ENCODE peak calls at places on chromosome 14, in seven cellular contexts. F is lung, H is RWPE2, T is stomach, N is ascending aorta, Z is A549, O is testis. W is an unnamed sample.

GRCh38 chr14:79294506-79294905 is 916.8 kb downstream of the DIO2 start:
- DNase-seq in F (no peak), H (no peak), T (no peak), N (no peak), Z (no peak), O (no peak), W (no peak)

GRCh38 chr14:80202888-80203562 is 8.3 kb downstream of the DIO2 start:
- DNase-seq in F (no peak), H (peak; percentile 51), T (peak; percentile 31), N (no peak), Z (peak; percentile 45), O (peak; percentile 66), W (peak; percentile 49)

GRCh38 chr14:93231129-93231979 is 24.3 kb downstream of the UBR7 start:
- DNase-seq in F (no peak), H (no peak), T (no peak), N (no peak), Z (peak; percentile 51), O (peak; percentile 30), W (no peak)

GRCh38 chr14:91152499-91152898 is 38.6 kb downstream of the DGLUCY start:
- DNase-seq in F (no peak), H (no peak), T (no peak), N (no peak), Z (no peak), O (no peak), W (no peak)

GRCh38 chr14:76928301-76928700 is 100.2 kb downstream of the IRF2BPL start:
- DNase-seq in F (no peak), H (no peak), T (no peak), N (no peak), Z (no peak), O (peak; percentile 57), W (no peak)

GRCh38 chr14:75264036-75264435 is 14.6 kb upstream of the FOS start:
- DNase-seq in F (no peak), H (no peak), T (no peak), N (no peak), Z (no peak), O (no peak), W (no peak)

GRCh38 chr14:32933943-32934890 is 4.5 kb upstream of the NPAS3 start:
- DNase-seq in F (no peak), H (no peak), T (no peak), N (no peak), Z (no peak), O (peak; percentile 26), W (peak; percentile 45)

GRCh38 chr14:96603350-96604255 is 101.4 kb downstream of the PAPOLA start:
- DNase-seq in F (no peak), H (no peak), T (no peak), N (no peak), Z (no peak), O (no peak), W (no peak)

GRCh38 chr14:57390806-57391562 is 598 bp downstream of the NAA30 start:
- DNase-seq in F (no peak), H (peak; percentile 62), T (peak; percentile 37), N (peak; percentile 65), Z (peak; percentile 48), O (peak; percentile 38), W (peak; percentile 38)

GRCh38 chr14:96761066-96761465 is 36.1 kb upstream of the VRK1 start:
- DNase-seq in F (no peak), H (no peak), T (no peak), N (no peak), Z (no peak), O (no peak), W (no peak)

GRCh38 chr14:74933925-74934435 is 10.9 kb upstream of the RPS6KL1 start:
- DNase-seq in F (no peak), H (no peak), T (no peak), N (no peak), Z (no peak), O (no peak), W (no peak)

GRCh38 chr14:29168149-29168548 is 401.6 kb downstream of the FOXG1 start:
- DNase-seq in F (no peak), H (no peak), T (no peak), N (no peak), Z (no peak), O (no peak), W (no peak)

GRCh38 chr14:90487462-90487861 is 90.6 kb downstream of the CALM1 start:
- DNase-seq in F (no peak), H (peak; percentile 28), T (no peak), N (no peak), Z (no peak), O (no peak), W (no peak)

GRCh38 chr14:80475074-80475473 is 263.8 kb upstream of the DIO2 start:
- DNase-seq in F (no peak), H (no peak), T (no peak), N (no peak), Z (no peak), O (no peak), W (no peak)

GRCh38 chr14:70186826-70187483 is 1.8 kb downstream of the SLC8A3 start:
- DNase-seq in F (no peak), H (no peak), T (no peak), N (no peak), Z (no peak), O (peak; percentile 22), W (peak; percentile 21)

GRCh38 chr14:70188292-70188607 is 501 bp downstream of the SLC8A3 start:
- DNase-seq in F (no peak), H (no peak), T (no peak), N (no peak), Z (no peak), O (no peak), W (no peak)

GRCh38 chr14:70190156-70190555 is 1.4 kb upstream of the SLC8A3 start:
- DNase-seq in F (no peak), H (no peak), T (no peak), N (no peak), Z (no peak), O (no peak), W (no peak)

GRCh38 chr14:70188608-70189540 is at the start of gene SLC8A3:
- DNase-seq in F (no peak), H (no peak), T (peak; percentile 26), N (no peak), Z (peak; percentile 40), O (peak; percentile 60), W (peak; percentile 57)

GRCh38 chr14:70189678-70190077 is 927 bp upstream of the SLC8A3 start:
- DNase-seq in F (no peak), H (no peak), T (no peak), N (no peak), Z (no peak), O (no peak), W (no peak)
- H3K4me3 ChIP-seq in F (no peak overlapping the region), H (no peak overlapping the region), T (no peak overlapping the region), N (no peak overlapping the region), Z (no peak overlapping the region), O (no peak overlapping the region), W (no peak overlapping the region)

GRCh38 chr14:68611611-68612010 is 181.3 kb downstream of the ZFP36L1 start:
- DNase-seq in F (no peak), H (no peak), T (peak; percentile 39), N (no peak), Z (no peak), O (no peak), W (no peak)

GRCh38 chr14:68609012-68609411 is 183.9 kb downstream of the ZFP36L1 start:
- DNase-seq in F (no peak), H (no peak), T (no peak), N (no peak), Z (no peak), O (no peak), W (no peak)

GRCh38 chr14:68612049-68612448 is 180.8 kb downstream of the ZFP36L1 start:
- DNase-seq in F (no peak), H (no peak), T (no peak), N (no peak), Z (no peak), O (peak; percentile 50), W (no peak)

GRCh38 chr14:68608235-68608962 is 184.5 kb downstream of the ZFP36L1 start:
- DNase-seq in F (no peak), H (peak; percentile 52), T (no peak), N (no peak), Z (no peak), O (no peak), W (no peak)

DNA sequence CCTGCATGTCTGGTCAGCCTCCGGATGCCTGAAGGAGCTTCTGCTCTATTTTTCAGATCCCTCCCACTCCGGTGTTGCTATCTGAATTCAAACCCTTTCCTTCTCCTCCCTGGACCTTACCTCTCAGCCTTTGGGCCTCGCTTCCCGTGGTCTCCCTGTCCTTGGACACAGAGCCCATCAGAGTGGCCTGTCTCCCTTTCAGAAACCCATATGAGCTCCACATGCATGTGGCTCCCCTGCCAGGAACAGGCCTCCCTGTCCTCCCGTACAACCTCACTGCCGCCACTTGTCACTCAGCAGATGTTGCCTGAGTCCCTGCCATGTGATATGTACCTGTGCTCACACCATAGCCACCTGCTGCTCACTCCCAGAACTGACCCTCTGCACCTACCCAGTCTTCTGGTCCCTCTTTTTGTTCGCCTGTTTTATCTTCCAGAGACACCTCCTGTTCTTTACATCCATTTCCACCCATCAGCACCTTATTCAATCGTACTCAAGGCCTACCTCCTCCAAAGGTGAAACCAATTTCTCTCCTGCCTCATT is 182.5 kb downstream of the ZFP36L1 start:
- DNase-seq in F (no peak), H (no peak), T (no peak), N (no peak), Z (no peak), O (no peak), W (no peak)
- TF ChIP-seq CTCF in F (no peak), H (no peak), T (no peak), N (no peak), Z (no peak), O (no peak), W (peak; percentile 40)

GRCh38 chr14:37594238-37594915 is 672 bp downstream of the FOXA1 start:
- DNase-seq in F (peak; percentile 84), H (no peak), T (peak; percentile 82), N (no peak), Z (peak; percentile 92), O (peak; percentile 87), W (peak; percentile 68)
- H3K9me3 ChIP-seq in F (peaks cover 22% of the 10 kb centered on the region), H (no peaks in the 10 kb centered on the region), T (no peaks in the 10 kb centered on the region), N (no peaks in the 10 kb centered on the region), Z (no peaks in the 10 kb centered on the region), O (no peaks in the 10 kb centered on the region), W (peaks cover 6% of the 10 kb centered on the region)

DNA sequence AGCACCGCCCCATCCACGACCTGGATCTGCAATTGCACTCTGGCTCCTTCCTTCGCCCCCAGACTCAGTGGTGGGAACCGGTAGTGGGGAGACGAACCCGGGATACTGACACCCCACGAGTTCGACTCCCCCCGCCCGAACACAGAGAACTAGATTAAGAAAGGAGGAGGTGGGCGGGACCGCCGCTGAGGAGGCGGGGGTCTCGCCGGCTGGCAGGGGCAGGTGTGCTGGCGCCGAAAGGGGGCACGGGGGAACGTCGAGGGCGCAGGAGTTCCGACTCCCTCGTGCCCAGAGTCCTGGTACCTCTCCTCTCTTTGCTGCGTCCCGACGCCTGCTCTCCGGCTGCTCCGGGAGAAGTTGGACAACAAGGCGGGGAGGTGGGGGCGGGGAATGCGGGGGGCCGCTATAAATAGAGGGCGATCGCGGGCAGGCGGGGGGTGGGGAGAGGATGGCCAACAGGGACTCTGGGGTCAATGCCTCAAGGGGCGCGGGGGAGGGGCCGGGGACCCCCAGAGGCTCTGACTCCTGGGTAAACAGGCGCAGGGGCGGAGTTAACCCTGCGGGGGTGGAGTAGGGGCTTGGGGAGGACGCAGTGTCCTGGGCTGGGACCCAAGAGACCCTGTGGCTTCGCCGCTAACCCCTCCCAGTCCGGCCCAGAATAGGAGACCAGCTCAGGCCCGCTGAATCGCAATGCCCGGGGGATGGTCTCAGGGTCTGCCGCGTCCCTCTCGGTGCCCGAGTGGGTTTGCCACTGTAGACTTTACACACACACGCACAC is 702 bp upstream of the NDRG2 start:
- DNase-seq in F (no peak), H (no peak), T (peak; percentile 35), N (peak; percentile 81), Z (no peak), O (peak; percentile 84), W (no peak)
- H3K4me3 ChIP-seq in F (peak overlapping the region; percentile 54), H (peak overlapping the region; percentile 47), T (peak overlapping the region; percentile 89), N (peak overlapping the region; percentile 93), Z (peak overlapping the region; percentile 58), O (peak overlapping the region; percentile 83), W (peak overlapping the region; percentile 83)